ENCODE peak calls at places on chromosomes 6 and 20, in eight cellular contexts. V is effector memory CD4-positive, alpha-beta T cell; T is choroid plexus epithelial cell; N is foreskin melanocyte; R is T-helper 2 cell; X is T-cell; M is NCI-H1105; S is NCI-H2171 treated with DMSO at 0.1 percent for 48 hours. Q is an unnamed sample.

GRCh38 chr6:165701564-165702354 is 38.7 kb upstream of the PDE10A start:
- DNase-seq in S (no peak), M (no peak), N (no peak), X (no peak), T (no peak), V (no peak), R (no peak), Q (no peak)

GRCh38 chr6:89339565-89339964 is 13.0 kb downstream of the UBE2J1 start:
- DNase-seq in S (no peak), M (no peak), R (no peak), X (no peak), V (no peak), T (no peak), N (no peak), Q (no peak)

GRCh38 chr6:151723152-151723551 is 84.3 kb upstream of the ESR1 start:
- DNase-seq in X (no peak), T (no peak), S (no peak), R (no peak), N (no peak), M (no peak), V (no peak), Q (no peak)

GRCh38 chr6:111753573-111753972 is 119.7 kb downstream of the FYN start:
- DNase-seq in T (no peak), S (no peak), R (no peak), M (no peak), V (no peak), X (no peak), N (no peak), Q (no peak)

GRCh38 chr6:44108471-44108870 is 18.8 kb downstream of the MRPL14 start:
- DNase-seq in R (no peak), X (no peak), S (no peak), M (no peak), V (no peak), N (no peak), T (no peak), Q (no peak)

GRCh38 chr20:47453167-47453782 is 48.4 kb upstream of the NCOA3 start:
- DNase-seq in N (peak), R (no peak), M (no peak), V (no peak), X (no peak), T (peak), S (no peak), Q (no peak)

GRCh38 chr6:53005667-53006250 is 10.7 kb upstream of the GSTA4 start:
- DNase-seq in X (no peak), T (no peak), R (no peak), M (no peak), N (no peak), V (no peak), S (no peak), Q (no peak)

GRCh38 chr20:64222273-64222672 is 33.3 kb upstream of the PCMTD2 start:
- DNase-seq in X (no peak), N (no peak), R (no peak), M (no peak), S (no peak), V (no peak), T (peak), Q (no peak)

GRCh38 chr6:170542031-170542719 is 10.9 kb downstream of the PSMB1 start:
- DNase-seq in R (no peak), S (no peak), N (no peak), X (no peak), M (no peak), V (no peak), T (peak), Q (no peak)

GRCh38 chr20:38294334-38294592 is 9.7 kb upstream of the BPI start:
- DNase-seq in T (no peak), M (no peak), N (no peak), V (no peak), X (no peak), R (no peak), S (no peak), Q (no peak)

GRCh38 chr6:5537967-5538366 is 276.7 kb downstream of the FARS2 start:
- DNase-seq in V (no peak), S (no peak), R (no peak), N (no peak), T (peak), M (no peak), X (no peak), Q (no peak)

GRCh38 chr6:163808231-163808630 is 393.7 kb downstream of the QKI start:
- DNase-seq in N (no peak), M (no peak), X (no peak), V (no peak), T (no peak), R (no peak), S (no peak), Q (no peak)

GRCh38 chr20:35451295-35451694 is 4.1 kb upstream of the CEP250 start:
- DNase-seq in M (peak), R (no peak), X (no peak), N (no peak), V (no peak), T (no peak), S (peak), Q (no peak)

GRCh38 chr6:51213806-51214205 is 395.1 kb downstream of the TFAP2B start:
- DNase-seq in S (no peak), R (no peak), V (no peak), M (no peak), T (no peak), X (no peak), N (no peak), Q (no peak)

GRCh38 chr20:57592263-57593092 is 27.7 kb downstream of the ZBP1 start:
- DNase-seq in V (no peak), R (no peak), T (no peak), M (no peak), X (no peak), S (no peak), N (no peak), Q (no peak)

GRCh38 chr6:18262812-18263560 is 1.3 kb downstream of the DEK start:
- DNase-seq in V (peak), S (peak), M (no peak), R (peak), T (peak), N (peak), X (no peak), Q (peak)

GRCh38 chr6:72140795-72141194 is 254.4 kb downstream of the RIMS1 start:
- DNase-seq in R (no peak), T (peak), N (no peak), V (no peak), S (no peak), M (no peak), X (no peak), Q (no peak)

GRCh38 chr6:4805553-4806307 is 29.5 kb downstream of the CDYL start:
- DNase-seq in S (peak), T (peak), M (peak), V (no peak), X (peak), N (no peak), R (no peak), Q (no peak)

GRCh38 chr6:132060591-132060990 is 109.4 kb upstream of the CCN2 start:
- DNase-seq in V (no peak), S (no peak), M (no peak), T (peak), X (no peak), N (peak), R (no peak), Q (no peak)

GRCh38 chr6:34544776-34545471 is 11.2 kb downstream of the SPDEF start:
- DNase-seq in S (peak), T (no peak), R (no peak), X (no peak), M (no peak), V (no peak), N (no peak), Q (no peak)

GRCh38 chr20:20331796-20332195 is 36.1 kb upstream of the INSM1 start:
- DNase-seq in T (no peak), S (no peak), N (no peak), V (no peak), R (no peak), M (peak), X (no peak), Q (no peak)

GRCh38 chr6:163711615-163712568 is 297.4 kb downstream of the QKI start:
- DNase-seq in X (no peak), N (no peak), V (no peak), S (no peak), R (no peak), T (no peak), M (no peak), Q (no peak)

GRCh38 chr6:148700713-148701392 is 46.0 kb upstream of the UST start:
- DNase-seq in M (peak), V (no peak), S (no peak), N (peak), X (no peak), R (peak), T (peak), Q (peak)

GRCh38 chr6:131510094-131510493 is 62.9 kb upstream of the ARG1 start:
- DNase-seq in N (no peak), X (no peak), T (no peak), R (no peak), S (no peak), M (peak), V (no peak), Q (no peak)

GRCh38 chr6:116883005-116883404 is 6.0 kb downstream of the RFX6 start:
- DNase-seq in V (no peak), M (no peak), X (no peak), T (no peak), R (no peak), S (no peak), N (no peak), Q (no peak)

GRCh38 chr6:154292855-154293519 is 63.6 kb downstream of the IPCEF1 start:
- DNase-seq in R (no peak), M (no peak), X (no peak), N (no peak), T (peak), V (no peak), S (no peak), Q (no peak)

GRCh38 chr20:1945134-1945618 is 48.7 kb downstream of the PDYN start:
- DNase-seq in V (no peak), R (no peak), M (no peak), S (no peak), X (no peak), T (no peak), N (no peak), Q (no peak)

GRCh38 chr6:19562468-19562867 is 274.7 kb upstream of the ID4 start:
- DNase-seq in M (no peak), N (no peak), S (no peak), X (no peak), T (no peak), R (no peak), V (no peak), Q (no peak)

GRCh38 chr20:34316191-34316814 is 13.1 kb upstream of the AHCY start:
- DNase-seq in R (no peak), X (no peak), N (peak), S (no peak), M (no peak), T (peak), V (no peak), Q (no peak)

GRCh38 chr6:11094411-11094851 is 797 bp downstream of the SMIM13 start:
- DNase-seq in M (peak), S (peak), V (no peak), T (peak), R (no peak), X (peak), N (peak), Q (peak)

GRCh38 chr20:48186447-48186846 is 401.2 kb upstream of the SULF2 start:
- DNase-seq in S (no peak), X (no peak), M (no peak), R (no peak), T (peak), V (no peak), N (no peak), Q (no peak)

GRCh38 chr6:105981002-105981887 is 104.9 kb upstream of the PRDM1 start:
- DNase-seq in X (peak), R (peak), V (no peak), M (no peak), T (peak), S (no peak), N (no peak), Q (peak)

GRCh38 chr6:22082278-22082677 is 214.6 kb downstream of the PRL start:
- DNase-seq in M (no peak), N (no peak), R (no peak), X (no peak), T (no peak), V (no peak), S (no peak), Q (no peak)

GRCh38 chr20:19252670-19253120 is 40.3 kb downstream of the SLC24A3 start:
- DNase-seq in S (no peak), N (no peak), X (no peak), T (peak), V (no peak), M (no peak), R (no peak), Q (no peak)

GRCh38 chr6:134199848-134200606 is 117.9 kb downstream of the SGK1 start:
- DNase-seq in X (no peak), R (no peak), T (no peak), N (no peak), S (no peak), M (no peak), V (no peak), Q (no peak)

GRCh38 chr20:62644802-62645496 is 2.6 kb downstream of the SLCO4A1 start:
- DNase-seq in S (no peak), R (no peak), N (no peak), V (no peak), X (no peak), T (no peak), M (no peak), Q (no peak)

GRCh38 chr6:106517699-106518098 is 111.6 kb downstream of the RTN4IP1 start:
- DNase-seq in T (no peak), M (no peak), R (no peak), S (no peak), V (no peak), N (peak), X (no peak), Q (no peak)

Q was measured in CD4-positive, CD25-positive, alpha-beta regulatory T cell.